ENCODE peak calls at places on chromosomes 7 and 10, in ten cellular contexts. One of them, this sample, is unnamed.

GRCh38 chr10:60367431-60367830 is 22.2 kb downstream of the ANK3 start:
- DNase-seq in activated gamma-delta T cell treated with Interleukin-2 at 50 U/mL for 16 hours: no peak
- DNase-seq in left cardiac atrium: no peak
- DNase-seq in adipocyte: peak; percentile 40
- DNase-seq in NCI-H1105 treated with DMSO at 0.1 percent for 48 hours: no peak
- DNase-seq in tibial artery: no peak
- DNase-seq in brain microvascular endothelial cell: no peak
- DNase-seq in choroid plexus epithelial cell: no peak
- DNase-seq in A549: no peak
- DNase-seq in astrocyte of the hippocampus: peak; percentile 61
- DNase-seq in this sample: no peak

GRCh38 chr7:106068986-106069385 is 43.1 kb downstream of the SYPL1 start:
- DNase-seq in activated gamma-delta T cell treated with Interleukin-2 at 50 U/mL for 16 hours: no peak
- DNase-seq in left cardiac atrium: no peak
- DNase-seq in adipocyte: peak; percentile 28
- DNase-seq in NCI-H1105 treated with DMSO at 0.1 percent for 48 hours: no peak
- DNase-seq in tibial artery: no peak
- DNase-seq in brain microvascular endothelial cell: no peak
- DNase-seq in choroid plexus epithelial cell: no peak
- DNase-seq in A549: no peak
- DNase-seq in astrocyte of the hippocampus: no peak
- DNase-seq in this sample: no peak

GRCh38 chr7:15313361-15313760 is 248.5 kb downstream of the AGMO start:
- DNase-seq in activated gamma-delta T cell treated with Interleukin-2 at 50 U/mL for 16 hours: no peak
- DNase-seq in left cardiac atrium: no peak
- DNase-seq in adipocyte: no peak
- DNase-seq in NCI-H1105 treated with DMSO at 0.1 percent for 48 hours: no peak
- DNase-seq in tibial artery: no peak
- DNase-seq in brain microvascular endothelial cell: peak; percentile 7
- DNase-seq in choroid plexus epithelial cell: peak; percentile 51
- DNase-seq in A549: no peak
- DNase-seq in astrocyte of the hippocampus: no peak
- DNase-seq in this sample: no peak

GRCh38 chr10:14750900-14751575 is 23.7 kb downstream of the FAM107B start:
- DNase-seq in activated gamma-delta T cell treated with Interleukin-2 at 50 U/mL for 16 hours: no peak
- DNase-seq in left cardiac atrium: no peak
- DNase-seq in adipocyte: no peak
- DNase-seq in NCI-H1105 treated with DMSO at 0.1 percent for 48 hours: no peak
- DNase-seq in tibial artery: no peak
- DNase-seq in brain microvascular endothelial cell: no peak
- DNase-seq in choroid plexus epithelial cell: no peak
- DNase-seq in A549: no peak
- DNase-seq in astrocyte of the hippocampus: no peak
- DNase-seq in this sample: peak; percentile 78

GRCh38 chr10:15695852-15696251 is 23.9 kb downstream of the ITGA8 start:
- DNase-seq in activated gamma-delta T cell treated with Interleukin-2 at 50 U/mL for 16 hours: no peak
- DNase-seq in left cardiac atrium: no peak
- DNase-seq in adipocyte: no peak
- DNase-seq in NCI-H1105 treated with DMSO at 0.1 percent for 48 hours: no peak
- DNase-seq in tibial artery: no peak
- DNase-seq in brain microvascular endothelial cell: no peak
- DNase-seq in choroid plexus epithelial cell: no peak
- DNase-seq in A549: no peak
- DNase-seq in astrocyte of the hippocampus: no peak
- DNase-seq in this sample: no peak

GRCh38 chr7:76054129-76055120 is 6.5 kb downstream of the MDH2 start:
- DNase-seq in activated gamma-delta T cell treated with Interleukin-2 at 50 U/mL for 16 hours: no peak
- DNase-seq in left cardiac atrium: no peak
- DNase-seq in adipocyte: peak; percentile 66
- DNase-seq in NCI-H1105 treated with DMSO at 0.1 percent for 48 hours: no peak
- DNase-seq in tibial artery: no peak
- DNase-seq in brain microvascular endothelial cell: peak; percentile 32
- DNase-seq in choroid plexus epithelial cell: peak; percentile 76
- DNase-seq in A549: peak; percentile 41
- DNase-seq in astrocyte of the hippocampus: peak; percentile 11
- DNase-seq in this sample: no peak

GRCh38 chr7:4806983-4807625 is 31.7 kb downstream of the AP5Z1 start:
- DNase-seq in activated gamma-delta T cell treated with Interleukin-2 at 50 U/mL for 16 hours: no peak
- DNase-seq in left cardiac atrium: no peak
- DNase-seq in adipocyte: no peak
- DNase-seq in NCI-H1105 treated with DMSO at 0.1 percent for 48 hours: no peak
- DNase-seq in tibial artery: no peak
- DNase-seq in brain microvascular endothelial cell: no peak
- DNase-seq in choroid plexus epithelial cell: no peak
- DNase-seq in A549: no peak
- DNase-seq in astrocyte of the hippocampus: no peak
- DNase-seq in this sample: no peak

GRCh38 chr10:131424836-131425506 is 113.5 kb upstream of the TCERG1L start:
- DNase-seq in activated gamma-delta T cell treated with Interleukin-2 at 50 U/mL for 16 hours: no peak
- DNase-seq in left cardiac atrium: no peak
- DNase-seq in adipocyte: no peak
- DNase-seq in NCI-H1105 treated with DMSO at 0.1 percent for 48 hours: no peak
- DNase-seq in tibial artery: no peak
- DNase-seq in brain microvascular endothelial cell: no peak
- DNase-seq in choroid plexus epithelial cell: no peak
- DNase-seq in A549: no peak
- DNase-seq in astrocyte of the hippocampus: no peak
- DNase-seq in this sample: no peak

GRCh38 chr10:27019827-27020226 is 80.5 kb downstream of the ANKRD26 start:
- DNase-seq in activated gamma-delta T cell treated with Interleukin-2 at 50 U/mL for 16 hours: no peak
- DNase-seq in left cardiac atrium: no peak
- DNase-seq in adipocyte: no peak
- DNase-seq in NCI-H1105 treated with DMSO at 0.1 percent for 48 hours: no peak
- DNase-seq in tibial artery: no peak
- DNase-seq in brain microvascular endothelial cell: no peak
- DNase-seq in choroid plexus epithelial cell: peak; percentile 9
- DNase-seq in A549: no peak
- DNase-seq in astrocyte of the hippocampus: peak; percentile 41
- DNase-seq in this sample: no peak

This sample was measured in SK-N-DZ.